ENCODE peak calls at places on chromosome 12, in four cellular contexts. E is hippocampal formation; G is ureter; P is stimulated activated CD4-positive, alpha-beta T cell treated with anti-CD3 and anti-CD28 coated beads, TNF-alpha, amount 100 ng/mL, for 4 hours. O is an unnamed sample.

GRCh38 chr12:4290011-4290790 is 16.6 kb downstream of the CCND2 start:
- DNase-seq in E (no peak), G (no peak), P (no peak), O (no peak)

GRCh38 chr12:127381043-127381668 is 885.8 kb upstream of the TMEM132C start:
- DNase-seq in E (peak; percentile 7), G (no peak), P (no peak), O (no peak)

GRCh38 chr12:65902504-65902903 is 78.2 kb downstream of the HMGA2 start:
- DNase-seq in E (no peak), G (no peak), P (no peak), O (no peak)

GRCh38 chr12:130677957-130678558 is 38.0 kb downstream of the RIMBP2 start:
- DNase-seq in E (no peak), G (no peak), P (no peak), O (no peak)

GRCh38 chr12:52838871-52839446 is 4.8 kb upstream of the KRT79 start:
- DNase-seq in E (no peak), G (no peak), P (no peak), O (no peak)

GRCh38 chr12:116878567-116879508 is 2.4 kb downstream of the HRK start:
- DNase-seq in E (no peak), G (no peak), P (no peak), O (no peak)

GRCh38 chr12:7989827-7990491 is 42.6 kb upstream of the FOXJ2 start:
- DNase-seq in E (no peak), G (peak; percentile 54), P (peak; percentile 20), O (no peak)

GRCh38 chr12:118337194-118337838 is 35.4 kb downstream of the TAOK3 start:
- DNase-seq in E (no peak), G (no peak), P (no peak), O (no peak)

GRCh38 chr12:113271853-113272561 is 50.7 kb downstream of the TPCN1 start:
- DNase-seq in E (peak; percentile 33), G (peak; percentile 80), P (no peak), O (peak; percentile 43)

GRCh38 chr12:95100264-95101190 is 27.1 kb upstream of the NR2C1 start:
- DNase-seq in E (no peak), G (no peak), P (no peak), O (no peak)

GRCh38 chr12:25959069-25959961 is 833 bp downstream of the RASSF8 start:
- DNase-seq in E (peak; percentile 67), G (peak; percentile 51), P (no peak), O (no peak)

GRCh38 chr12:55743131-55743921 is 404 bp downstream of the GDF11 start:
- DNase-seq in E (no peak), G (no peak), P (peak; percentile 52), O (peak; percentile 72)

GRCh38 chr12:131565256-131566005 is 145.5 kb upstream of the SFSWAP start:
- DNase-seq in E (no peak), G (no peak), P (no peak), O (no peak)

GRCh38 chr12:20350495-20350894 is 17.8 kb upstream of the PDE3A start:
- DNase-seq in E (no peak), G (no peak), P (no peak), O (no peak)

GRCh38 chr12:121465921-121466799 is 66.2 kb downstream of the RNF34 start:
- DNase-seq in E (no peak), G (no peak), P (peak; percentile 27), O (no peak)

GRCh38 chr12:46452061-46452615 is 79.6 kb upstream of the SLC38A2 start:
- DNase-seq in E (no peak), G (no peak), P (no peak), O (no peak)

GRCh38 chr12:92955997-92956663 is 27.0 kb upstream of the EEA1 start:
- DNase-seq in E (no peak), G (no peak), P (no peak), O (no peak)